ENCODE peak calls at places on chromosome 15, in five cellular contexts. N, E, U, P and D are unnamed samples.
A peak's percentile ranks its signal among the peaks of the same experiment; 100 is the strongest.

GRCh38 chr15:73258271-73259108 is 110.3 kb downstream of the HCN4 start:
- DNase-seq in P (no peak), U (no peak), N (no peak), E (no peak), D (no peak)

GRCh38 chr15:85579957-85580694 is 199.7 kb downstream of the AKAP13 start:
- DNase-seq in N (no peak), P (no peak), E (peak; percentile 67), U (peak; percentile 1), D (no peak)

GRCh38 chr15:68431792-68432401 is at the start of gene ITGA11:
- DNase-seq in N (peak; percentile 93), E (peak; percentile 93), U (peak; percentile 57), P (no peak), D (no peak)

GRCh38 chr15:63045438-63046278 is 3.1 kb downstream of the TPM1 start:
- DNase-seq in U (no peak), N (no peak), P (no peak), E (no peak), D (no peak)

GRCh38 chr15:53834214-53834613 is 74.8 kb upstream of the WDR72 start:
- DNase-seq in E (no peak), N (no peak), P (no peak), U (no peak), D (no peak)

GRCh38 chr15:74136584-74137543 is 6.5 kb downstream of the ISLR2 start:
- DNase-seq in E (peak; percentile 80), P (no peak), U (no peak), N (peak; percentile 74), D (no peak)

GRCh38 chr15:57705746-57706404 is 639 bp upstream of the POLR2M start:
- DNase-seq in E (no peak), N (no peak), U (no peak), P (peak; percentile 4), D (no peak)

GRCh38 chr15:39735120-39735717 is 47.4 kb downstream of the FSIP1 start:
- DNase-seq in N (no peak), U (no peak), P (no peak), E (no peak), D (no peak)

DNA sequence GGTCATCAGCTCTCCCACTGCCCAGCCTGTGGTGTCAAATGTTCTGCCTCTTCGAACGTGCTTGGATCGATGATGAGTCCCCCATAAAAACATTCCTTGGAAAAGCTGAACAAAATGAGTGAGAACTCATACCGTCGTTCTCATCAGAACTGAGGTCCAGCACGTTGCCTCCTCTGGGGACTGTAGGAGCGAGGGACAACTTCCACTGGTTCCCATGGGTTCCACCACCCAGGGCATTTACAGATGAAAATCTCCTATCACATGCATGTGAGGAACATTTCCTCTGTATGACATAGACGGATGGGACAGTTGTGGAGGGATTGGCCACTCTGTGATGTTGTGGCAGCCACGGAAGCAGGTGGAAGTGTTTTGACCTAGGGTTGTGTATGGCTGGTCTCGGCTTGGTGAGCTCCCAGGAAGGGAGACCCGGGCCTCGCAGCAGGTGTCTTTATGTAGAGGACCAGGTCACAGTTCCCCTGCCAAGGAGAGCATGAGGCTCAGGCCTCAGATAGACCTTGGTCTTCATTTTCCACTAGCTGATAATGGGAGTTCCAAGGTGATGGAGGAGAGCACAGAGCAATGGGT is 113.0 kb downstream of the SNRPN start:
- DNase-seq in E (no peak), P (no peak), U (no peak), N (peak; percentile 16), D (no peak)
- H3K9me3 ChIP-seq in E (peaks cover 97% of the 10 kb centered on the region), P (no peaks in the 10 kb centered on the region), U (no peaks in the 10 kb centered on the region), N (peaks cover 98% of the 10 kb centered on the region), D (peaks cover 62% of the 10 kb centered on the region)

DNA sequence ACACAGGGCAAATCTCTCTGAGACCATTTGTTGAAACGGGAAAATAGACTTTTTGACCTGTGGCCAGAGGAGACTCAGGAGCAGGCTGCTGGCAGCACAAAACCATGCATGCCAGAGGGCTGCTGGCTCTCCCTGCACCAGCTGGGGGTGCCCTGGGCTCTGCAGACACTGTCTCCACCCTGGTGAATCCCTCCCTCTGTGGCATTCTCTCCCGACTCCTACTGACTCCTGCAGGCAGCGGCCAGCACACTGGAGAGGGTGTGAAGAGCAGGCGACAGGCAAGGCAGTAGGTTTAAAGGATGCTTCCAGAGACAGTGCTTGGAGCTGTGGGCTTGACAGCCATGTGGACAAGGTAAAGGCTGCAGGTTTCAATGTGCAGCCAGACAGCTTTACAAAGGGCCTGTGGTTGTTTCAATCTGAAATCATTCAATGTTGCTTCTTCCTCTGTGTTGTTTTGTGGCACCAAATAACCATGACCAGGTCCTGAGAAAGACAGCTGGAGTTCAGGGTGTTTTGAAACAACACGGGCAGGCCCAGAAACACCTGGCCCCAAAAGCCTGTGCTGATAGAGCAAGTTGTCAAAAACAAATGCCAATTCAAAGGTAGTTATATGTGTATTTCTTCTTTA is 431.0 kb upstream of the ATP10A start:
- DNase-seq in E (peak; percentile 82), P (no peak), N (no peak), U (no peak), D (no peak)
- H3K9me3 ChIP-seq in E (no peaks in the 10 kb centered on the region), P (no peaks in the 10 kb centered on the region), N (peaks cover 3% of the 10 kb centered on the region), U (no peaks in the 10 kb centered on the region), D (no peaks in the 10 kb centered on the region)

GRCh38 chr15:42733027-42733426 is 3.9 kb downstream of the CDAN1 start:
- DNase-seq in P (no peak), N (peak; percentile 30), U (no peak), E (no peak), D (no peak)

GRCh38 chr15:42736178-42736792 is 643 bp downstream of the CDAN1 start:
- DNase-seq in U (peak; percentile 21), E (peak; percentile 80), N (peak; percentile 80), P (peak; percentile 46), D (no peak)

GRCh38 chr15:42732095-42732827 is 4.7 kb downstream of the CDAN1 start:
- DNase-seq in N (peak; percentile 61), P (no peak), U (no peak), E (no peak), D (no peak)

GRCh38 chr15:42735382-42736165 is 1.4 kb downstream of the CDAN1 start:
- DNase-seq in N (peak; percentile 70), E (no peak), P (no peak), U (no peak), D (no peak)

DNA sequence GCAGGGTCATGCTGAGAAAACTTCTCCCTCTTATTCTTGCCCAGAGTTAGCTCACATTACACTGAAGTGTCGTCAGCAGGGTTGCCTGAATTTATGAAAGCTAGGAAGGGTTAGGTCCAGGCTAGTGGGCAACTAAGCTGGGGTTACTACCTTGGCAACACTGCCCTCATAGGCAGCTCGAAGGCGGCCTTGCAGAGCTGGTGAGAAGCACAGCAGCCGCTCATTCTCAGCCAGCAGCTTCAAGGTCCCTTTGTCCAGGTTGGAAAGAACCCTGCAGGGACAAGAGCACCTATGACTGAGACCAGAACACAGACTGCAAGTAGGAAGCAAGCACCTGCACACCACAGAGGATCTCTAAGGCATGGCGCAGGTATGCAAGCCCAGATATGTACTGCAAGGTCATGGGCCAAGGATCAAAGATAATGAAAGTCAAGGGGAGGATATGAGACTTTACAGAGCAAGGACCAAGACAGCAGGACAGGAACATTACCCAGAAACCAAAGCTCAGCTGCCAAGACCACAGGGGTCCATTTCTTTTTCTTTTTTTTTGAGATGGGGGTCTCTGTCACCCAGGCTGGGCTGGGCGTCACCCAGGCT is 2.8 kb downstream of the CDAN1 start:
- DNase-seq in P (peak; percentile 81), N (no peak), E (no peak), U (no peak), D (no peak)
- H3K9me3 ChIP-seq in P (no peaks in the 10 kb centered on the region), N (no peaks in the 10 kb centered on the region), E (no peaks in the 10 kb centered on the region), U (no peaks in the 10 kb centered on the region), D (no peaks in the 10 kb centered on the region)

DNA sequence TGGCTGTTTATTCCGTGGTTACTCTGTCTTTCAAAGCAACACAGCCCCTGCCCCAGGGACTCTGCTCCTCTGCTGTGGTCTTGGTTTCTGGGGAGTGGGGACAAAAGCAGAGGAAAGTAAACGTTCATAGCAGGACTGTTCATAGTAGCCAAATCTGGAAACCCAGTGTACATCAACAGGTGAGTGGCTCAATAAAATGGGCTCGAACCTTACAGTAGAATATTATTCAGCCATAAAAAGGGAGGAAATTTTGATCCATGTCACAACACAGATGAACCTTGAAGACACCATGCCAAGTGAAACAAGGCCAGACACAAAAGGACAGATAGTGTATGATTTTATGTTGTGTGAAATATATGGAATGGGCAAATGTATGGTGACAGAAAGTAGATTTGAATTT is 90.2 kb downstream of the PGPEP1L start:
- DNase-seq in E (no peak), P (no peak), N (no peak), U (no peak), D (no peak)
- H3K9me3 ChIP-seq in E (no peaks in the 10 kb centered on the region), P (no peaks in the 10 kb centered on the region), N (no peaks in the 10 kb centered on the region), U (no peaks in the 10 kb centered on the region), D (no peaks in the 10 kb centered on the region)

GRCh38 chr15:96916750-96917149 is 586.2 kb downstream of the NR2F2 start:
- DNase-seq in E (no peak), N (no peak), P (no peak), U (no peak), D (no peak)
- H3K9me3 ChIP-seq in E (no peaks in the 10 kb centered on the region), N (peaks cover 3% of the 10 kb centered on the region), P (peaks cover 19% of the 10 kb centered on the region), U (peaks cover 5% of the 10 kb centered on the region), D (no peaks in the 10 kb centered on the region)

GRCh38 chr15:75215107-75216004 is 13.7 kb downstream of the C15orf39 start:
- DNase-seq in U (peak; percentile 67), N (no peak), P (no peak), E (no peak), D (no peak)
- H3K9me3 ChIP-seq in U (no peaks in the 10 kb centered on the region), N (no peaks in the 10 kb centered on the region), P (no peaks in the 10 kb centered on the region), E (no peaks in the 10 kb centered on the region), D (no peaks in the 10 kb centered on the region)

DNA sequence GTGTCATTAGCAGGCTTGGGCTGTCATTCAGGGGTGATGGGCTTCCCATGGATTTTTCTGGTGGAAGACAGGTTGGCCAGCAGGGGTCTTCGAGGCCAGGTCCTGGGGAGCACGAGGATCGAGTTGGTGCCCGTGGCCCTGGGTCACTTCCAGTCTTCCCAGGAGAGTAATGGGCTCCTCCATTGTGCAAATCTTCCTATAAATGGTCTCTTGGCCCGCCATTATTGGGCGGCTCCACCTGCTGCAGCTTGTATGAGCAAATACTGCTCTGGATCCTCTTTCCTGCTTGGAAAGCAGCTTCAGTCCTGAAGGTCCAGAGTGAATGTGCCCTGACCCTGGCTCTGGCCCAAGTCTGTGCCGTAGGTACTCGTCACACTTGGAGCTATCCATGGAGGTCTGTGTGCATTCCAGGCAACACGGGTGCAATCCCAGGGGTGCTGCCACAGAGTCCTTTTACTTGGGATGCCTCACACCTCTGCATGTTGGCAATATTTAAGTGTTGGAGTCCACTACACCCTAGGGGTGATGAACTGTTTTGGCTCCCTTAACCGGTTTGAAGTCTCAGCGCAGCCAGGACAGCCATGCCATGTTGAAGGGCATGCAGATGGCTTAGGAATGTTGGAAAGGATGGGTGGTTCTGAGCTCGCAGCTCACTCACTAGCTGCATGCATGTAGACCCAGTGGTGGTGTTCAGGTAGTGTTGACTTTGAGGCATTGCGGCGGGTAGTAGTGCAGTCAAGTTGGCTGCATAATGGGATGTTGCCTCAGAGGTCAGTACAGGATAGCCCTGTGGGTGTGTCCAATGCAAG is 97.6 kb downstream of the SNRPN start:
- DNase-seq in E (no peak), P (no peak), U (no peak), N (peak; percentile 44), D (no peak)
- H3K9me3 ChIP-seq in E (peaks cover 74% of the 10 kb centered on the region), P (peaks cover 5% of the 10 kb centered on the region), U (no peaks in the 10 kb centered on the region), N (peaks cover 77% of the 10 kb centered on the region), D (peaks cover 48% of the 10 kb centered on the region)

GRCh38 chr15:27865926-27866325 is 233.2 kb downstream of the OCA2 start:
- DNase-seq in E (no peak), N (no peak), U (no peak), P (no peak), D (no peak)

GRCh38 chr15:27869697-27870281 is 229.3 kb downstream of the OCA2 start:
- DNase-seq in P (no peak), U (no peak), N (no peak), E (no peak), D (no peak)

GRCh38 chr15:27866505-27867165 is 232.5 kb downstream of the OCA2 start:
- DNase-seq in P (no peak), U (no peak), E (no peak), N (no peak), D (no peak)

GRCh38 chr15:27868828-27869404 is 230.2 kb downstream of the OCA2 start:
- DNase-seq in P (no peak), U (no peak), E (no peak), N (no peak), D (no peak)

GRCh38 chr15:27867861-27868260 is 231.3 kb downstream of the OCA2 start:
- DNase-seq in U (no peak), N (no peak), E (no peak), P (no peak), D (no peak)
- H3K9me3 ChIP-seq in U (no peaks in the 10 kb centered on the region), N (no peaks in the 10 kb centered on the region), E (no peaks in the 10 kb centered on the region), P (no peaks in the 10 kb centered on the region), D (no peaks in the 10 kb centered on the region)